ENCODE peak calls at places on chromosomes 3 and 15, in four cellular contexts. One of them, this sample, is unnamed.

GRCh38 chr3:31941230-31941632 is 39.8 kb downstream of the OSBPL10 start:
- DNase-seq in lung: no peak
- DNase-seq in hepatocyte: no peak
- DNase-seq in psoas muscle: no peak
- DNase-seq in this sample: no peak

GRCh38 chr15:79002631-79003030 is 57.8 kb upstream of the CTSH start:
- DNase-seq in lung: no peak
- DNase-seq in hepatocyte: no peak
- DNase-seq in psoas muscle: no peak
- DNase-seq in this sample: no peak

GRCh38 chr3:50671331-50671730 is 3.4 kb upstream of the DOCK3 start:
- DNase-seq in lung: no peak
- DNase-seq in hepatocyte: peak; percentile 46
- DNase-seq in psoas muscle: no peak
- DNase-seq in this sample: no peak

GRCh38 chr15:79230766-79231165 is 51.8 kb upstream of the ANKRD34C start:
- DNase-seq in lung: no peak
- DNase-seq in hepatocyte: no peak
- DNase-seq in psoas muscle: no peak
- DNase-seq in this sample: no peak

GRCh38 chr3:134965849-134966248 is 170.8 kb downstream of the EPHB1 start:
- DNase-seq in lung: no peak
- DNase-seq in hepatocyte: no peak
- DNase-seq in psoas muscle: no peak
- DNase-seq in this sample: no peak

GRCh38 chr15:80159811-80160569 is 7.2 kb downstream of the FAH start:
- DNase-seq in lung: no peak
- DNase-seq in hepatocyte: no peak
- DNase-seq in psoas muscle: no peak
- DNase-seq in this sample: peak; percentile 92

GRCh38 chr15:31483924-31484368 is 157.3 kb downstream of the KLF13 start:
- DNase-seq in lung: no peak
- DNase-seq in hepatocyte: no peak
- DNase-seq in psoas muscle: no peak
- DNase-seq in this sample: no peak

GRCh38 chr3:127061641-127062040 is 78.7 kb downstream of the PLXNA1 start:
- DNase-seq in lung: no peak
- DNase-seq in hepatocyte: no peak
- DNase-seq in psoas muscle: peak; percentile 2
- DNase-seq in this sample: no peak

GRCh38 chr3:39378092-39378491 is 5.1 kb upstream of the SLC25A38 start:
- DNase-seq in lung: peak; percentile 51
- DNase-seq in hepatocyte: peak; percentile 79
- DNase-seq in psoas muscle: no peak
- DNase-seq in this sample: peak; percentile 33

GRCh38 chr3:10173095-10173925 is 8.6 kb downstream of the IRAK2 start:
- DNase-seq in lung: no peak
- DNase-seq in hepatocyte: no peak
- DNase-seq in psoas muscle: no peak
- DNase-seq in this sample: no peak

GRCh38 chr3:114194750-114195149 is 15.9 kb upstream of the DRD3 start:
- DNase-seq in lung: no peak
- DNase-seq in hepatocyte: no peak
- DNase-seq in psoas muscle: no peak
- DNase-seq in this sample: no peak

GRCh38 chr3:4982773-4983738 is 3.8 kb downstream of the BHLHE40 start:
- DNase-seq in lung: no peak
- DNase-seq in hepatocyte: no peak
- DNase-seq in psoas muscle: no peak
- DNase-seq in this sample: peak; percentile 51

GRCh38 chr15:96334017-96334704 is 3.7 kb downstream of the NR2F2 start:
- DNase-seq in lung: peak; percentile 26
- DNase-seq in hepatocyte: no peak
- DNase-seq in psoas muscle: no peak
- DNase-seq in this sample: peak; percentile 30

GRCh38 chr15:31434418-31435255 is 108.0 kb downstream of the KLF13 start:
- DNase-seq in lung: peak; percentile 66
- DNase-seq in hepatocyte: no peak
- DNase-seq in psoas muscle: peak; percentile 30
- DNase-seq in this sample: peak; percentile 54

GRCh38 chr15:101458908-101459578 is 30.5 kb downstream of the PCSK6 start:
- DNase-seq in lung: no peak
- DNase-seq in hepatocyte: no peak
- DNase-seq in psoas muscle: peak; percentile 45
- DNase-seq in this sample: no peak

GRCh38 chr3:38028621-38029361 is 651 bp downstream of the PLCD1 start:
- DNase-seq in lung: no peak
- DNase-seq in hepatocyte: peak; percentile 42
- DNase-seq in psoas muscle: no peak
- DNase-seq in this sample: no peak

GRCh38 chr3:174287601-174288180 is 571.4 kb upstream of the NAALADL2 start:
- DNase-seq in lung: no peak
- DNase-seq in hepatocyte: no peak
- DNase-seq in psoas muscle: no peak
- DNase-seq in this sample: no peak

GRCh38 chr15:60372756-60373155 is 25.0 kb downstream of the ANXA2 start:
- DNase-seq in lung: no peak
- DNase-seq in hepatocyte: no peak
- DNase-seq in psoas muscle: no peak
- DNase-seq in this sample: no peak

GRCh38 chr3:188153498-188153948 is 434 bp upstream of the LPP start:
- DNase-seq in lung: peak; percentile 83
- DNase-seq in hepatocyte: peak; percentile 95
- DNase-seq in psoas muscle: peak; percentile 81
- DNase-seq in this sample: peak; percentile 87

GRCh38 chr15:39667382-39668127 is 86.7 kb downstream of the THBS1 start:
- DNase-seq in lung: no peak
- DNase-seq in hepatocyte: no peak
- DNase-seq in psoas muscle: no peak
- DNase-seq in this sample: no peak

GRCh38 chr3:115436767-115437301 is 186.5 kb upstream of the GAP43 start:
- DNase-seq in lung: no peak
- DNase-seq in hepatocyte: peak; percentile 34
- DNase-seq in psoas muscle: peak; percentile 12
- DNase-seq in this sample: peak; percentile 62

GRCh38 chr3:39228496-39228895 is 36.1 kb upstream of the XIRP1 start:
- DNase-seq in lung: no peak
- DNase-seq in hepatocyte: no peak
- DNase-seq in psoas muscle: no peak
- DNase-seq in this sample: no peak

GRCh38 chr3:40476478-40477470 is at the start of gene ZNF619:
- DNase-seq in lung: peak; percentile 77
- DNase-seq in hepatocyte: peak; percentile 83
- DNase-seq in psoas muscle: peak; percentile 77
- DNase-seq in this sample: peak; percentile 69

GRCh38 chr3:194265505-194265892 is 85.6 kb downstream of the CPN2 start:
- DNase-seq in lung: peak; percentile 73
- DNase-seq in hepatocyte: no peak
- DNase-seq in psoas muscle: peak; percentile 91
- DNase-seq in this sample: peak; percentile 86

GRCh38 chr3:131350506-131350905 is 31.1 kb upstream of the NUDT16 start:
- DNase-seq in lung: no peak
- DNase-seq in hepatocyte: no peak
- DNase-seq in psoas muscle: no peak
- DNase-seq in this sample: no peak

GRCh38 chr15:69742361-69742760 is 289.7 kb downstream of the RPLP1 start:
- DNase-seq in lung: no peak
- DNase-seq in hepatocyte: no peak
- DNase-seq in psoas muscle: no peak
- DNase-seq in this sample: no peak

GRCh38 chr15:57542505-57542817 is 49.2 kb upstream of the MYZAP start:
- DNase-seq in lung: no peak
- DNase-seq in hepatocyte: no peak
- DNase-seq in psoas muscle: no peak
- DNase-seq in this sample: no peak

GRCh38 chr15:67406257-67406861 is 114.6 kb upstream of the C15orf61 start:
- DNase-seq in lung: no peak
- DNase-seq in hepatocyte: no peak
- DNase-seq in psoas muscle: no peak
- DNase-seq in this sample: peak; percentile 7

GRCh38 chr3:162370136-162370535 is 873.5 kb downstream of the OTOL1 start:
- DNase-seq in lung: no peak
- DNase-seq in hepatocyte: no peak
- DNase-seq in psoas muscle: no peak
- DNase-seq in this sample: no peak

DNA sequence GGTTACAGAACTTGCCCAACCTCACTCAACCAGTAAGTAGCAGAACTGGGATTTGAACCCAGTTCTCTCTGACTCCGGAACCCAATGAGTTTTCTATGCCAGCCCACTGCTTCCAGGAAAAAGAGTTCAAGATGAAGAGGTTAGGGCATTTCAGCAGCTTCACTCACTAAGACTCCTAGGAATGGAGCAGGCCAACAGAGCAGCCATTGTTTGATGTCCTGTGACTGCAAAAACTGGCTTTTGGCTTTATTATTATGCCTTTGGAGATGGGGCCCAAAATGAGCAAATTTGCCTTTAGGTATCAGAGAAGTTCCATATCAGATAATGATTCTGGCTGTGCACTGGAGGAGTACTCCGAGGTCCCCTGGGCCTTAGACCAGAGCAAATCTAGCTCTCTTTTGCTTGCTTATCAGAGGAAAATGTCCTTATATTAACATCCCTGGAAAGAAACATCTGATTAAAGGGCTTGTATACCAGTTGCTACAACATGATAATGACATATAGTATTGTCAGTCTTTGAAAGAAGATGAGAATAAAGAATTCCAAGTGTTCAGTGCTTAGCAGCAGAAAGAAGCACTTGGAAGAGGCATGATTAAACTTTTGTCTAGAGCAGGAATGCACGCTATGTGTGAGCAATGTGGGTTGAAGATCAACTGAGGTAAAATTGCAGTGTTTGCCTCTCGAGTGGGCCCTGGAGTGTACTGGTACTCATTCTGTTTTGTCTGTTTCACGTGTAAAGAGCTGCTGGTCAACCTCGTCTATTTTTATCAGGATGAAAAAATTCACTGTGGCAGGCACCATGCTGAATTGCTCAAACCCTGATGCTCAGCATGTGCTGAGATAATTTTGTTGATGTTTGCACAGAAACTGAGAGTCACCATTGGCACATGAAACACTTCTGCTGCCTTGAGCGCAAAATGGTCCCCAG is 21.8 kb upstream of the KLHL24 start:
- DNase-seq in lung: no peak
- DNase-seq in hepatocyte: no peak
- DNase-seq in psoas muscle: no peak
- DNase-seq in this sample: no peak
- H3K4me1 ChIP-seq in lung: no peaks in the 10 kb centered on the region
- H3K4me1 ChIP-seq in hepatocyte: no peaks in the 10 kb centered on the region
- H3K4me1 ChIP-seq in psoas muscle: no peaks in the 10 kb centered on the region
- H3K4me1 ChIP-seq in this sample: no peaks in the 10 kb centered on the region

GRCh38 chr3:52620580-52620979 is 65.1 kb downstream of the PBRM1 start:
- DNase-seq in lung: no peak
- DNase-seq in hepatocyte: no peak
- DNase-seq in psoas muscle: no peak
- DNase-seq in this sample: no peak

GRCh38 chr3:52614689-52615088 is 71.0 kb downstream of the PBRM1 start:
- DNase-seq in lung: no peak
- DNase-seq in hepatocyte: no peak
- DNase-seq in psoas muscle: no peak
- DNase-seq in this sample: no peak

GRCh38 chr3:52609316-52609815 is 73.0 kb downstream of the UQCC5 start:
- DNase-seq in lung: no peak
- DNase-seq in hepatocyte: no peak
- DNase-seq in psoas muscle: no peak
- DNase-seq in this sample: no peak

DNA sequence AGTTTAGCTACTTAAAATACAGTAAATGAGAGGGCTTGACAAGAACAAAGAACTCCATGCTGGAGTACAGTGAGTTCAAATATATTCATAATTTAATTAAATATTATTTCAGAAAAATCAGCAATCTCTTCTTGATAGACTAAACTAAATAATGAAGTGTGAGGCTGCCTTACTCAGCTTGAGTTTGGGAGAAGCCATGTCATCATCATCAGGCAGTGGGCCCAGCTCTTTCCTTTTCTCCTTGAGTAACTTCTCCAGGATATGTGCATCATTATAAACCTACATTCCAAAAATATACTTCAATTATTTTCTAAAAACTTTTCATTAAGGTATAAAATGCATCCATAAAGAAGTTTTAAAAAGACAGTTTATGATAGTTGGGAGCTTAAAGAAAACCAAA is 70.5 kb downstream of the PBRM1 start:
- DNase-seq in lung: no peak
- DNase-seq in hepatocyte: no peak
- DNase-seq in psoas muscle: no peak
- DNase-seq in this sample: no peak
- H3K36me3 ChIP-seq in lung: peaks cover 27% of the 10 kb centered on the region
- H3K36me3 ChIP-seq in hepatocyte: no peaks in the 10 kb centered on the region
- H3K36me3 ChIP-seq in psoas muscle: peaks cover 93% of the 10 kb centered on the region
- H3K36me3 ChIP-seq in this sample: no peaks in the 10 kb centered on the region

GRCh38 chr3:14867936-14868570 is 49.3 kb downstream of the FGD5 start:
- DNase-seq in lung: no peak
- DNase-seq in hepatocyte: no peak
- DNase-seq in psoas muscle: no peak
- DNase-seq in this sample: no peak

GRCh38 chr3:14869877-14870563 is 51.3 kb downstream of the FGD5 start:
- DNase-seq in lung: no peak
- DNase-seq in hepatocyte: no peak
- DNase-seq in psoas muscle: no peak
- DNase-seq in this sample: no peak

GRCh38 chr3:14864131-14864530 is 45.4 kb downstream of the FGD5 start:
- DNase-seq in lung: no peak
- DNase-seq in hepatocyte: no peak
- DNase-seq in psoas muscle: no peak
- DNase-seq in this sample: no peak

GRCh38 chr3:14863324-14864100 is 44.8 kb downstream of the FGD5 start:
- DNase-seq in lung: no peak
- DNase-seq in hepatocyte: no peak
- DNase-seq in psoas muscle: no peak
- DNase-seq in this sample: no peak

GRCh38 chr3:14866627-14867026 is 47.9 kb downstream of the FGD5 start:
- DNase-seq in lung: no peak
- DNase-seq in hepatocyte: no peak
- DNase-seq in psoas muscle: no peak
- DNase-seq in this sample: no peak
- H3K27me3 ChIP-seq in lung: no peaks in the 10 kb centered on the region
- H3K27me3 ChIP-seq in hepatocyte: no peaks in the 10 kb centered on the region
- H3K27me3 ChIP-seq in psoas muscle: peaks cover 4% of the 10 kb centered on the region
- H3K27me3 ChIP-seq in this sample: no peaks in the 10 kb centered on the region

DNA sequence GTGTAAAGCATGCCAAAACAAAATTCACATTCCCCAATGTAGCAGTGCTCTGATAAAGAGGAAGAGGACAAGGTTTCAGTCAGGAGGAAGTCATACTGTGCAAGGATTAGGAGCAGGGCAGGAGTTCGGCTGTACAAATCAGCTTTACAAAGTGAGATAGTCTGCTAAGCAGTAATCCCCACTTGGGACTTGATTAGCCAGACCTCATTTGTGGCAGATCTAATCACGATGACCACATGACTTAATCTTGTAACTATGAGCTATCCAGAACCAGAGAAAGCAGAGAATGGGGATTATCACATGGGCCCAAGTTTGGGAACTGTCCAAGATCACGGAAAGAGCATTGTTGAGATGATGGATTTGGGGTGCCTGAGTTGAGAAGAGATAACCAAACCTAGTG is 7.8 kb downstream of the DCBLD2 start:
- DNase-seq in lung: no peak
- DNase-seq in hepatocyte: no peak
- DNase-seq in psoas muscle: no peak
- DNase-seq in this sample: no peak
- H3K4me1 ChIP-seq in lung: peaks cover 1% of the 10 kb centered on the region
- H3K4me1 ChIP-seq in hepatocyte: no peaks in the 10 kb centered on the region
- H3K4me1 ChIP-seq in psoas muscle: peaks cover 17% of the 10 kb centered on the region
- H3K4me1 ChIP-seq in this sample: peaks cover 31% of the 10 kb centered on the region

GRCh38 chr3:45932112-45932511 is 11.2 kb upstream of the CXCR6 start:
- DNase-seq in lung: no peak
- DNase-seq in hepatocyte: no peak
- DNase-seq in psoas muscle: no peak
- DNase-seq in this sample: no peak
- H3K36me3 ChIP-seq in lung: peaks cover 15% of the 10 kb centered on the region
- H3K36me3 ChIP-seq in hepatocyte: peaks cover 4% of the 10 kb centered on the region
- H3K36me3 ChIP-seq in psoas muscle: peaks cover 100% of the 10 kb centered on the region
- H3K36me3 ChIP-seq in this sample: no peaks in the 10 kb centered on the region